ENCODE peak calls at places on chromosomes 2 and 18, in six cellular contexts. E, P, C, M, G and H are unnamed samples.

GRCh38 chr2:84526562-84526961 is 10.3 kb downstream of the DNAH6 start:
- DNase-seq in E (no peak), P (peak), C (no peak), M (no peak), G (no peak), H (no peak)

GRCh38 chr2:126771501-126772195 is 115.7 kb downstream of the GYPC start:
- DNase-seq in E (no peak), P (no peak), C (no peak), M (no peak), G (no peak), H (no peak)

GRCh38 chr18:43563780-43564179 is 286.5 kb upstream of the SYT4 start:
- DNase-seq in E (no peak), P (peak), C (no peak), M (peak), G (no peak), H (no peak)

GRCh38 chr2:137252934-137253333 is 487.6 kb downstream of the THSD7B start:
- DNase-seq in E (no peak), P (peak), C (no peak), M (peak), G (no peak), H (no peak)

GRCh38 chr2:174836345-174836999 is 72.2 kb upstream of the CHRNA1 start:
- DNase-seq in E (no peak), P (peak), C (no peak), M (peak), G (no peak), H (no peak)

GRCh38 chr2:23944527-23944926 is 4.3 kb downstream of the UBXN2A start:
- DNase-seq in E (no peak), P (no peak), C (peak), M (no peak), G (no peak), H (no peak)

GRCh38 chr2:222424729-222425671 is 657 bp downstream of the SGPP2 start:
- DNase-seq in E (peak), P (no peak), C (no peak), M (no peak), G (no peak), H (no peak)

GRCh38 chr2:60551241-60552095 is 2.0 kb downstream of the BCL11A start:
- DNase-seq in E (no peak), P (peak), C (no peak), M (peak), G (no peak), H (peak)

GRCh38 chr2:73063909-73064875 is 7.3 kb downstream of the SFXN5 start:
- DNase-seq in E (no peak), P (peak), C (no peak), M (peak), G (no peak), H (no peak)

GRCh38 chr2:176146101-176146500 is 5.2 kb upstream of the HOXD4 start:
- DNase-seq in E (no peak), P (no peak), C (no peak), M (no peak), G (no peak), H (no peak)

GRCh38 chr18:57404345-57404744 is 30.8 kb upstream of the ONECUT2 start:
- DNase-seq in E (no peak), P (no peak), C (no peak), M (no peak), G (no peak), H (no peak)

GRCh38 chr2:187874786-187875185 is 320.6 kb upstream of the TFPI start:
- DNase-seq in E (no peak), P (no peak), C (no peak), M (no peak), G (no peak), H (no peak)

GRCh38 chr2:7031424-7032245 is 114.4 kb downstream of the RNF144A start:
- DNase-seq in E (peak), P (peak), C (no peak), M (peak), G (no peak), H (no peak)

GRCh38 chr2:43008388-43008787 is 216.0 kb upstream of the HAAO start:
- DNase-seq in E (no peak), P (no peak), C (no peak), M (no peak), G (no peak), H (no peak)

GRCh38 chr2:218257390-218257981 is 3.3 kb upstream of the GPBAR1 start:
- DNase-seq in E (peak), P (peak), C (no peak), M (peak), G (peak), H (no peak)

GRCh38 chr18:64936671-64937070 is 787.8 kb upstream of the LINC00305 start:
- DNase-seq in E (no peak), P (no peak), C (no peak), M (no peak), G (no peak), H (no peak)

GRCh38 chr18:3425450-3425849 is 24.5 kb upstream of the TGIF1 start:
- DNase-seq in E (no peak), P (no peak), C (no peak), M (peak), G (no peak), H (no peak)

GRCh38 chr2:236715077-236715476 is 145.5 kb downstream of the ACKR3 start:
- DNase-seq in E (no peak), P (no peak), C (no peak), M (no peak), G (no peak), H (no peak)

GRCh38 chr18:48295586-48296311 is 113.4 kb downstream of the ZBTB7C start:
- DNase-seq in E (no peak), P (peak), C (no peak), M (no peak), G (no peak), H (peak)

GRCh38 chr2:117071556-117072102 is 742.9 kb upstream of the DDX18 start:
- DNase-seq in E (no peak), P (no peak), C (no peak), M (no peak), G (no peak), H (peak)

GRCh38 chr2:9085353-9085752 is 81.9 kb upstream of the MBOAT2 start:
- DNase-seq in E (no peak), P (no peak), C (no peak), M (no peak), G (no peak), H (no peak)

GRCh38 chr2:70949086-70949485 is 13.4 kb downstream of the ATP6V1B1 start:
- DNase-seq in E (no peak), P (no peak), C (no peak), M (no peak), G (no peak), H (peak)

GRCh38 chr2:47907097-47907781 is 941 bp upstream of the FBXO11 start:
- DNase-seq in E (peak), P (no peak), C (no peak), M (peak), G (no peak), H (no peak)

GRCh38 chr2:86186431-86186830 is 8.8 kb downstream of the IMMT start:
- DNase-seq in E (no peak), P (no peak), C (no peak), M (no peak), G (no peak), H (no peak)

GRCh38 chr2:86189782-86190416 is 5.4 kb downstream of the IMMT start:
- DNase-seq in E (no peak), P (no peak), C (no peak), M (no peak), G (no peak), H (no peak)

GRCh38 chr2:86185517-86186212 is 9.6 kb downstream of the IMMT start:
- DNase-seq in E (no peak), P (no peak), C (no peak), M (no peak), G (no peak), H (no peak)
- TF ChIP-seq CTCF in E (no peak), P (no peak), C (no peak), M (no peak), G (no peak), H (no peak)

GRCh38 chr18:79396431-79397287 is 929 bp downstream of the NFATC1 start:
- DNase-seq in E (no peak), P (peak), C (no peak), M (peak), G (no peak), H (no peak)
- TF ChIP-seq CTCF in E (no peak), P (no peak), C (peak), M (peak), G (no peak), H (peak)

DNA sequence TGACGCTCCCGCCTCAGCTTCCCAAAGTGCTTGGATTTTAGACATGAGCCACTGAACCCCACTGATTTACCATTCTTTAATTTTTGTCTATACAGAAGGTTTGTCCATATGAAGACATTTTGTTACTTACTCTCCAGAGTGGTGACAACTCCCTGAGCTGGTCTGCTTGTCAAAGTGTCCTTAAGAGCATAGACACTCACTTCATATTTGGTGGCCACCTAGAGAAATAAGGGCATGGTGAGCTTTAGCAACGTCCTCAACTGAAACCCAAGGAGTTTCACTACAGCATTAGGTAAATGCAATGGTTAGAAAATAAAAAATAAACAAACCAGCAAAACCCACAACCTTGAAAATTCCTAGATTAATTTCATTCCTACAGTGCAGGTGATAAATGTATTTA is 57.8 kb downstream of the FN1 start:
- DNase-seq in E (no peak), P (no peak), C (no peak), M (no peak), G (no peak), H (no peak)
- TF ChIP-seq CTCF in E (no peak), P (no peak), C (no peak), M (no peak), G (no peak), H (no peak)

GRCh38 chr2:129748653-129749052 is 230.8 kb upstream of the RAB6C start:
- DNase-seq in E (no peak), P (no peak), C (no peak), M (peak), G (no peak), H (no peak)
- TF ChIP-seq CTCF in E (no peak), P (no peak), C (no peak), M (peak), G (no peak), H (no peak)

DNA sequence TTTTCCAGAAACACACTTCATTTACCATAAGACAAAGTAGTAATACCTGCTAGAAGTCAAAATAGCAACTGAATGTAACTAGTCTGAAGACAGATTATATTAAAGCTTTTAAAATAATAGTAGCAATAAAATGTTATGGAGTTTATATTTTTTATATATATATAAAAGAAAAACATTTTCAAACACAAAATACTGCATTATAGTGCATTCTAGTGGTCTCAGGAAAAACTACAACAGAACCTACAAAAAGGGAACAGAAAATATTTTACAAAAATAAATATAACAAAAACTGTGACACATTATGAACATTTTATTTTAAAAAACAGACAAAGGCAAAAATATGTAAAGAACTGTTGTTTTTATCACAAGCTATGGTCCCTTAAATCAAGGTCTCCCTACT is 48.0 kb downstream of the STRN start:
- DNase-seq in E (no peak), P (peak), C (no peak), M (no peak), G (no peak), H (no peak)
- TF ChIP-seq CTCF in E (peak), P (peak), C (peak), M (peak), G (peak), H (peak)